ENCODE peak calls at places on chromosomes 3 and 15, in five cellular contexts. P is tibial artery, G is A549, T is body of pancreas, H is breast epithelium. L is an unnamed sample. For H3K4me1, the result is how much of the 10 kb centered on the place peaks cover.

GRCh38 chr15:90646662-90647305 is 70.4 kb upstream of the BLM start:
- DNase-seq in P (no peak), G (no peak), T (no peak), H (no peak), L (no peak)

GRCh38 chr15:43509002-43509922 is 8.1 kb upstream of the MAP1A start:
- DNase-seq in P (peak), G (no peak), T (no peak), H (no peak), L (peak)

GRCh38 chr3:8900065-8900464 is 63.2 kb downstream of the RAD18 start:
- DNase-seq in P (no peak), G (no peak), T (no peak), H (no peak), L (no peak)

GRCh38 chr3:132907293-132907692 is 130.9 kb upstream of the TMEM108 start:
- DNase-seq in P (no peak), G (no peak), T (no peak), H (no peak), L (no peak)

GRCh38 chr15:80533934-80534333 is 129.8 kb downstream of the ARNT2 start:
- DNase-seq in P (no peak), G (no peak), T (no peak), H (no peak), L (no peak)

GRCh38 chr3:42772670-42773408 is at the start of gene CCDC13:
- DNase-seq in P (peak), G (peak), T (peak), H (peak), L (peak)

GRCh38 chr3:169286992-169287391 is 376.5 kb downstream of the MECOM start:
- DNase-seq in P (no peak), G (no peak), T (no peak), H (no peak), L (no peak)

GRCh38 chr3:88301273-88302002 is 151.7 kb downstream of the C3orf38 start:
- DNase-seq in P (no peak), G (peak), T (no peak), H (no peak), L (no peak)

GRCh38 chr15:72474466-72474911 is 359 bp downstream of the ARIH1 start:
- DNase-seq in P (no peak), G (no peak), T (no peak), H (no peak), L (no peak)

GRCh38 chr15:41637086-41637485 is 23.1 kb upstream of the MGA start:
- DNase-seq in P (no peak), G (no peak), T (no peak), H (no peak), L (no peak)

GRCh38 chr3:171598990-171599389 is 138.8 kb upstream of the TNIK start:
- DNase-seq in P (no peak), G (no peak), T (no peak), H (no peak), L (no peak)

GRCh38 chr3:156256256-156256655 is 135.9 kb downstream of the KCNAB1 start:
- DNase-seq in P (no peak), G (no peak), T (no peak), H (no peak), L (no peak)

GRCh38 chr3:20935791-20936190 is 749.8 kb upstream of the SGO1 start:
- DNase-seq in P (no peak), G (no peak), T (no peak), H (no peak), L (no peak)

GRCh38 chr15:40249477-40250303 is 10.8 kb downstream of the PAK6 start:
- DNase-seq in P (no peak), G (no peak), T (no peak), H (peak), L (no peak)

GRCh38 chr15:63979227-63979793 is 67.0 kb downstream of the DAPK2 start:
- DNase-seq in P (no peak), G (no peak), T (no peak), H (no peak), L (no peak)

GRCh38 chr15:68333775-68334470 is 56.4 kb downstream of the FEM1B start:
- DNase-seq in P (peak), G (peak), T (peak), H (no peak), L (no peak)

DNA sequence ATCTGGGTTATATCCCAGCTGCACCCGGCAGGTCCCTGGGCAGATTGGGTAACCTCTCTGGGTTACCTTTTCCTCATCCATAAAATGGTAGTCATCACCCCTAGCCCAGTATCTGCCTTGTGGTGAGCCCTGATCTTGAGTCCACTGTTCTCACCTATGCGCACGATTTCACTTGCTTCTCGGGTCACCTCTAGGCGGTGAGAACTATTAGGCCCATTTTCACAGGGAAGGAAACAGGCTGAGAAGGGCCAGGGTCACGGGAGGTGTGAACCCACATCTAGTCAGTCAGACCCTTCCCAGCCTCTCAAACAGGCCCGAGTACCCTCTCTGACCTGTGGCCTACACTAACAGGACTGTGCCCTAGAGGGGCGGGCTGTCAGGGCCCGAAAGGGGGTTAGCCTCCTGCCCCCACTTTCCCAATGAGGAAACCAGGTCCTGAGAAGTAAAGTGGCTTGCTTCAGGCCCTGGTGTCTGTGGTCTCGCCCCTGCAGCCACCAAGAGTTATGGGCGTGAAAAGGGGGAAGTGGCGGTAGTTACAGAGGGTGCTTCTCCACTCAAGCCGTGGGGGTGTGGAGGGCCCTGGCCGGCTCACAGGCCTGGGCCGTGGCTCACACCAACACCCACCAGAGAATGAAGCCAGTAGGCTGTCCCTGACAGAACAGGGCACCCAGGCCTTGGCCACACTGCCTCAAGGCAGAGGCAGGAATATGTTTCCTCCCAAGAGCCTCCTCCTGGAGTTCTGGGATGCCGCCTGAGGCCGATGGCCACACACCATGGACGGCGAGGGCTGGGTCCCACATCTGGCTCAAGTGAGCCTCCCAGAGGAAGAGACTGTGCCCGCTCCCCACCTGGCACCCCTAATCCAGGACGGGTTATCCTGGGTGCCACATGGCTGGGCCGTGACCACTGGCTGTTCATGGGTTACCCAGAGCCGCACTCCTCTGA is 19.5 kb downstream of the PSTPIP1 start:
- DNase-seq in P (no peak), G (no peak), T (peak), H (no peak), L (no peak)
- H3K27ac ChIP-seq in P (no peak), G (no peak), T (peak), H (no peak), L (no peak)

GRCh38 chr3:116512931-116513330 is 67.6 kb upstream of the LSAMP start:
- DNase-seq in P (no peak), G (no peak), T (no peak), H (no peak), L (no peak)

GRCh38 chr3:116512281-116512680 is 67.0 kb upstream of the LSAMP start:
- DNase-seq in P (no peak), G (no peak), T (no peak), H (no peak), L (no peak)

GRCh38 chr3:116517308-116517707 is 72.0 kb upstream of the LSAMP start:
- DNase-seq in P (no peak), G (no peak), T (no peak), H (no peak), L (no peak)
- TF ChIP-seq CTCF in P (no peak), G (no peak), T (no peak), H (no peak), L (no peak)

DNA sequence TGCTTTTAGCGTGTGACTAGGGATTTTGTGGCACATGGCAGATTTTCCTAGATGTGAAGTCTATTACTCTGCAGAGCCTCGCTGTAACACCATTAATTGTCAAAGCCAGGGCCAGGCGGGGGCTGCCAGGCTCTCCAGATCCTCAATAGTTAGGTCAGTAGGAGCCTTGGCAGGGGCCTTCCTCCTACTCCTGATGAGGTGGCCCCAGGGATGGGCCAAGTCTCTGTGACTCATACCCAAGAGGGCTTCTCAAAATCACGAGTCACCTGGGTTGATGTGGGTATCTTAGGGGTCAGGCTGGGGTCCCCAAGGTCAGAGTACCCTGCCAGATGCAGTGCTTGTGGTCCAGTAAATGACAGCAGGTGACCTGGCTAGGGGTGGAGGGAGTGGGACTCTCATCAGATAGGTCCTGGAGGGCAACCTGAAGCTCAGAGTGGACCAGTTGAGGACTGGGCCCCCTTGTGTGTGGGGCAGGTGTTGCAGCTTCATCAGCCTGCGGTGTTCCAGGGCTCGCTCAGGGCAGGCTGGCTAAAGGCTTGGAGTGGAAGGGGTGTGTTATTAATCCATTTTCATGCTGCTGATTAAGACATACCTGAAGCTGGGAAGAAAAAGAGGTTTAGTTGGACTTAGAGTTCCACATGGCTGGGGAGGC is 88.5 kb upstream of the MYZAP start:
- DNase-seq in P (no peak), G (peak), T (no peak), H (no peak), L (no peak)
- H3K4me1 ChIP-seq in P (under half), G (under half), T (half or more), H (under half), L (under half)

GRCh38 chr3:51343918-51344687 is 41.0 kb upstream of the MANF start:
- DNase-seq in P (peak), G (peak), T (no peak), H (no peak), L (no peak)
- H3K27ac ChIP-seq in P (no peak), G (peak), T (no peak), H (no peak), L (no peak)

GRCh38 chr3:30986551-30986950 is 92.1 kb upstream of the GADL1 start:
- DNase-seq in P (no peak), G (no peak), T (no peak), H (no peak), L (no peak)
- TF ChIP-seq CTCF in P (no peak), G (no peak), T (no peak), H (no peak), L (no peak)